ENCODE peak calls at places on chromosome 20, in four cellular contexts. R is HepG2, O is GM12878, S is K562. P is an unnamed sample.

GRCh38 chr20:63628246-63628975 is 1.5 kb upstream of the GMEB2 start:
- DNase-seq in O (peak), S (peak), R (peak), P (no peak)

GRCh38 chr20:16236589-16237241 is 336.5 kb downstream of the KIF16B start:
- DNase-seq in O (no peak), S (no peak), R (no peak), P (no peak)

GRCh38 chr20:41769650-41770049 is 151.5 kb upstream of the CHD6 start:
- DNase-seq in R (no peak), S (no peak), O (no peak), P (peak)

GRCh38 chr20:50138479-50139393 is 14.8 kb downstream of the PEDS1 start:
- DNase-seq in O (no peak), S (no peak), R (peak), P (peak)

GRCh38 chr20:16007164-16007563 is 566.1 kb downstream of the KIF16B start:
- DNase-seq in O (peak), S (no peak), R (no peak), P (no peak)

GRCh38 chr20:49656304-49656703 is 57.4 kb downstream of the B4GALT5 start:
- DNase-seq in O (no peak), R (no peak), S (no peak), P (no peak)

GRCh38 chr20:50969912-50970311 is 11.3 kb downstream of the MOCS3 start:
- DNase-seq in S (no peak), R (no peak), O (no peak), P (no peak)

GRCh38 chr20:62616728-62617621 is 25.3 kb upstream of the SLCO4A1 start:
- DNase-seq in S (peak), R (peak), O (no peak), P (peak)

GRCh38 chr20:21360686-21361085 is 36.6 kb downstream of the NKX2-4 start:
- DNase-seq in O (no peak), S (no peak), R (no peak), P (no peak)

GRCh38 chr20:49853640-49854039 is 41.0 kb downstream of the SLC9A8 start:
- DNase-seq in S (no peak), O (no peak), R (no peak), P (peak)

GRCh38 chr20:11373391-11373790 is 544.3 kb upstream of the BTBD3 start:
- DNase-seq in O (no peak), R (no peak), S (no peak), P (no peak)

GRCh38 chr20:21202284-21202683 is 76.4 kb downstream of the KIZ start:
- DNase-seq in S (no peak), R (peak), O (no peak), P (no peak)

GRCh38 chr20:46253391-46253790 is 54.9 kb downstream of the CDH22 start:
- DNase-seq in S (no peak), O (no peak), R (peak), P (peak)

GRCh38 chr20:43459022-43459942 is 1.6 kb downstream of the SRSF6 start:
- DNase-seq in R (no peak), S (peak), O (no peak), P (no peak)

GRCh38 chr20:58233881-58234528 is 5.6 kb upstream of the ANKRD60 start:
- DNase-seq in O (no peak), R (peak), S (peak), P (peak)

GRCh38 chr20:46083101-46083500 is 6.7 kb downstream of the NCOA5 start:
- DNase-seq in S (no peak), R (no peak), O (no peak), P (no peak)

GRCh38 chr20:51008718-51009117 is 14.2 kb downstream of the KCNG1 start:
- DNase-seq in R (no peak), O (no peak), S (no peak), P (no peak)

GRCh38 chr20:13261460-13262301 is 40.6 kb downstream of the ISM1 start:
- DNase-seq in O (no peak), S (peak), R (peak), P (peak)

GRCh38 chr20:62308102-62308822 is 5.5 kb downstream of the ADRM1 start:
- DNase-seq in S (no peak), O (no peak), R (no peak), P (no peak)

GRCh38 chr20:59678951-59679350 is 74.6 kb downstream of the PHACTR3 start:
- DNase-seq in O (no peak), R (no peak), S (no peak), P (no peak)

GRCh38 chr20:62122659-62123449 is 579 bp downstream of the LSM14B start:
- DNase-seq in O (no peak), S (peak), R (no peak), P (no peak)

GRCh38 chr20:62227977-62228958 is 8.2 kb upstream of the HRH3 start:
- DNase-seq in O (no peak), S (peak), R (peak), P (peak)

GRCh38 chr20:41217422-41217821 is 80.1 kb downstream of the PLCG1 start:
- DNase-seq in S (no peak), R (no peak), O (no peak), P (no peak)

GRCh38 chr20:25285856-25286798 is 38.2 kb downstream of the PYGB start:
- DNase-seq in O (no peak), R (no peak), S (no peak), P (peak)

GRCh38 chr20:58431134-58431533 is 42.1 kb downstream of the VAPB start:
- DNase-seq in S (no peak), O (no peak), R (no peak), P (no peak)

GRCh38 chr20:57964011-57964862 is 254.4 kb upstream of the PMEPA1 start:
- DNase-seq in R (no peak), O (no peak), S (no peak), P (no peak)

GRCh38 chr20:7691647-7692046 is 248.6 kb downstream of the HAO1 start:
- DNase-seq in S (no peak), R (no peak), O (no peak), P (no peak)

GRCh38 chr20:42219005-42219404 is 600.8 kb upstream of the CHD6 start:
- DNase-seq in S (no peak), O (no peak), R (no peak), P (no peak)

GRCh38 chr20:2596673-2597279 is 55.7 kb upstream of the NOP56 start:
- DNase-seq in R (no peak), O (no peak), S (no peak), P (no peak)

GRCh38 chr20:41091926-41092325 is 45.4 kb upstream of the PLCG1 start:
- DNase-seq in O (no peak), R (no peak), S (no peak), P (no peak)

GRCh38 chr20:46377532-46377931 is 28.9 kb downstream of the ELMO2 start:
- DNase-seq in S (no peak), O (no peak), R (no peak), P (no peak)

GRCh38 chr20:36064661-36065426 is 89.7 kb upstream of the EPB41L1 start:
- DNase-seq in R (peak), O (peak), S (peak), P (peak)
- TF ChIP-seq NR2C2 in R (peak), O (no peak), S (no peak), P (no peak)

DNA sequence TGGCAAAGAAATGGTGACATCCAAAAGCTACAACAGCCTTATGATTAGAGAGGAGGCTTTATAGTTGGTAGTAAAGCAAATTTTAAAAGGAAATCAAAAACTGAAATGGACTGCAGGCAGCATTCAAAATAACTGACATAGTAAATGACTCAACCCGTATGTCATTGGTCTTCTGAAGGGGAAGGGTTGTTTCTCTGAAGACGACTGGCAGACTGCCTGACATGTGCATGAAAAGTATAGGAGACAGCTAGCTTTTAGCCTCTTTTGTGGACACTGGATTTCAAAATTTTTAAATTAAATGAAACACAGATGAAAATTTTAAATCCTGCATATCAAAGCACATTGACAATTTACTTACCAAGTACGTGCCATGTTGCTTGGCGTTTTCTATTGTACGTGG is 90.7 kb downstream of the TRMT6 start:
- DNase-seq in O (no peak), S (no peak), R (no peak), P (no peak)
- TF ChIP-seq SP1 in O (no peak), S (no peak), R (no peak), P (no peak)

GRCh38 chr20:31826074-31826473 is 6.9 kb downstream of the MYLK2 start:
- DNase-seq in R (no peak), O (no peak), S (no peak), P (no peak)
- TF ChIP-seq NR2C2 in R (no peak), O (no peak), S (no peak), P (no peak)

GRCh38 chr20:53949319-53949839 is 121.0 kb downstream of the BCAS1 start:
- DNase-seq in S (no peak), O (no peak), R (no peak), P (no peak)
- TF ChIP-seq SP1 in S (no peak), O (peak), R (no peak), P (no peak)

GRCh38 chr20:48538856-48539255 is 288.9 kb downstream of the PREX1 start:
- DNase-seq in O (no peak), S (no peak), R (no peak), P (no peak)
- TF ChIP-seq NR2C2 in O (no peak), S (no peak), R (no peak), P (no peak)

P was measured in WTC11.